ENCODE peak calls at places on chromosomes 12 and 14, in eight cellular contexts. E is WTC11, U is body of pancreas, C is chondrocyte, F is fibroblast of mammary gland, I is foreskin keratinocyte, Q is foreskin fibroblast, L is AG09319. K is an unnamed sample.

GRCh38 chr12:31895449-31896150 is 63.6 kb upstream of the RESF1 start:
- DNase-seq in U (no peak), C (no peak), E (no peak), L (no peak), Q (no peak), F (no peak), I (no peak), K (no peak)

GRCh38 chr14:49578141-49578540 is 8.0 kb downstream of the RPS29 start:
- DNase-seq in E (no peak), L (no peak), Q (no peak), I (no peak), F (no peak), C (no peak), U (no peak), K (no peak)

GRCh38 chr14:30355431-30355913 is 203.5 kb upstream of the G2E3 start:
- DNase-seq in I (no peak), L (no peak), Q (peak; percentile 1), E (no peak), F (peak; percentile 4), U (no peak), C (no peak), K (peak; percentile 46)

GRCh38 chr14:72679591-72680151 is 214.2 kb downstream of the DPF3 start:
- DNase-seq in C (no peak), I (no peak), L (no peak), F (no peak), U (no peak), Q (no peak), E (no peak), K (no peak)

GRCh38 chr12:19404232-19404880 is 34.9 kb upstream of the AEBP2 start:
- DNase-seq in I (no peak), C (no peak), L (no peak), F (no peak), U (no peak), Q (no peak), E (no peak), K (no peak)

GRCh38 chr14:71355324-71356201 is 448.3 kb downstream of the PCNX1 start:
- DNase-seq in E (no peak), Q (peak; percentile 37), L (peak; percentile 79), U (peak; percentile 43), I (peak; percentile 61), C (no peak), F (peak; percentile 62), K (peak; percentile 40)

GRCh38 chr12:88993655-88994054 is 358.6 kb downstream of the DUSP6 start:
- DNase-seq in E (no peak), Q (peak; percentile 78), L (peak; percentile 45), U (no peak), C (no peak), I (peak; percentile 53), F (peak; percentile 80), K (peak; percentile 3)

GRCh38 chr12:67661311-67662011 is 12.9 kb downstream of the DYRK2 start:
- DNase-seq in Q (peak; percentile 87), L (no peak), E (no peak), F (peak; percentile 87), I (no peak), C (no peak), U (no peak), K (no peak)

GRCh38 chr14:31263485-31264133 is 56.0 kb upstream of the HECTD1 start:
- DNase-seq in U (no peak), L (peak; percentile 96), I (peak; percentile 99), C (no peak), Q (peak; percentile 99), E (no peak), F (peak; percentile 100), K (no peak)

GRCh38 chr12:107500310-107500709 is 185.3 kb upstream of the PWP1 start:
- DNase-seq in Q (no peak), E (no peak), I (no peak), U (no peak), L (no peak), F (no peak), C (no peak), K (no peak)

GRCh38 chr12:44876554-44877275 is 600 bp upstream of the NELL2 start:
- DNase-seq in E (peak; percentile 80), Q (peak; percentile 59), L (no peak), U (peak; percentile 41), F (peak; percentile 12), C (peak; percentile 89), I (peak; percentile 46), K (peak; percentile 53)
- TF ChIP-seq CTCF in E (no peak), Q (no peak), L (no peak), U (no peak), F (no peak), C (peak; percentile 49), I (no peak), K (no peak)

DNA sequence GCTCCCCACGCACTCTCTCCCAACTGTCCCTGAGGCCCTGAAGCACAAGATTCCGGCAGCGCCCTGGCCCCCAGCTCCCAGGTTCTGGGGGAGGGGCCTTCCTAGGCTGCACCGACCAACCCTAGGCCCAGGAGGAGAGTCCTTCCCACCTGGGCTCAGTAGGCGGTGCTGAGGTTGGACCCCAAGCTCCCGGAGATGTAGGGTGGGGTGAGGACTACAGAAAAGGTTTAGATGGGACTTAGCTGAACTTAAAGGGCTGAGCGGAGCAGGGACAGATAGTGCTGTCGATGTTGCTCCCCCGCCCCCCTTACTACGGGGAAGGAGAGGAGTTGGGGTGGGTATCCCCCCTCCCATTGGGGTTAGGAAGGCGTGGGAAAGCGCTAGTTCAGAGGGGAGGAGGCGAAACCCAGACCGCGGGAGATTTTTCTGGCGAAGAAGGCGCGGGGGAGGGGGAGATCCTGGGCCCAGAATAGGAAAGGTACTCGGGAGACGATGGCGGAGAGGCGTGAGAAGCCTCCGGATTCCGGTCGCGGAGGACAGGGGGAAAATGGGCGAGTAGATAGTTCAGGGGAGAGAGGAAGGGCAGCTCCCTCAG is 4.2 kb upstream of the BAZ2A start:
- DNase-seq in C (no peak), I (peak; percentile 71), Q (peak; percentile 47), E (peak; percentile 82), F (no peak), L (no peak), U (peak; percentile 85), K (peak; percentile 54)
- TF ChIP-seq CTCF in C (no peak), I (no peak), Q (no peak), E (no peak), F (no peak), L (no peak), U (no peak), K (no peak)

DNA sequence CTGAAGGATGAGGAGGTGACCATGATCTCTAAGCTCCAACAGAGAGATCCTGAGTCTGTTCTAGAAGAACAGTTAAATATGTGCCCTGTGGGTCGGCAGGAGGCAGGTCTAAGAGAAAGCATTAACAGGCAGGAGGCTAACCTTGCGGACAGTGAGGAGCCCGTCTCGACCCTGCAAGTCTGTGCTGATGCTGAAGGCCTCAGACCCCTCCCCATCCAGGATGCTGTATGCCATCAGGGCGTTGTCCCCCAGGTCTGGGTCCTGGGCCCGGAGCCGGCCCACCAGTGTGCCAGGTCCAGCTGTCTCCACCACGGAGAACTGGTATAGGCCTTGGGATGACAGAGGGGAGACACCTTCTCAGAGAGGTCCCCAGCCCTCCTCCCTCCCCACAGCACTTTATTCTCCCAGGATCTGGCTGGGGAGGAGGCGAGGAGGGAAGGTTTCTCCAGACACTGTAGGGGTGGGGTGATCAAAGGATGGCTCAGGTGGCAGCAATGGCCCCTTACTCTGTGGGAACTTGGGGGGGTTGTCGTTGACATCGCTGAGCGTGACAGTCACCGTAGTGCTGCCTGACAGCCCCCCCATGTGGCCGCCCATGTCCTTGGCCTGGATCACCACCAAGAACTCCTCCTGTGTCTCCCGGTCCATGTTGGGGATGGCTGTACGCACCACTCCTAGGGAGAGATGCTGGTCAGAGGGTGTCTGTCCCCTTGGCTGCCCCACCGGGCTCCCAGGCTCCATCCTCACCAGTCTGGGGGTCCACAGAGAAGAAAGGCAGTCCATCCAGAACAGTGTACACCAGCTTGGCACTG is 3.1 kb downstream of the CDH24 start:
- DNase-seq in C (no peak), F (no peak), L (no peak), E (peak; percentile 61), U (no peak), I (no peak), Q (peak; percentile 41), K (peak; percentile 67)
- TF ChIP-seq CTCF in C (peak; percentile 61), F (peak; percentile 24), L (no peak), E (no peak), U (no peak), I (peak; percentile 42), Q (no peak), K (peak; percentile 32)

GRCh38 chr12:98697209-98697608 is 52.1 kb downstream of the APAF1 start:
- DNase-seq in E (no peak), C (no peak), U (no peak), F (no peak), L (no peak), I (no peak), Q (no peak), K (no peak)

GRCh38 chr12:98696036-98696646 is 51.1 kb downstream of the APAF1 start:
- DNase-seq in U (no peak), L (no peak), I (no peak), E (peak; percentile 19), Q (peak; percentile 8), C (no peak), F (no peak), K (no peak)

GRCh38 chr12:98699568-98699967 is 54.5 kb downstream of the APAF1 start:
- DNase-seq in L (peak; percentile 37), I (no peak), C (no peak), E (no peak), U (peak; percentile 32), Q (no peak), F (peak; percentile 5), K (no peak)

GRCh38 chr12:98701166-98701565 is 56.1 kb downstream of the APAF1 start:
- DNase-seq in I (no peak), F (no peak), U (no peak), Q (no peak), L (no peak), E (no peak), C (no peak), K (no peak)

GRCh38 chr12:98698603-98699463 is 53.7 kb downstream of the APAF1 start:
- DNase-seq in L (peak; percentile 34), Q (peak; percentile 80), C (no peak), E (peak; percentile 42), F (peak; percentile 75), I (peak; percentile 40), U (peak; percentile 83), K (peak; percentile 48)
- TF ChIP-seq CTCF in L (peak; percentile 73), Q (peak; percentile 62), C (no peak), E (no peak), F (peak; percentile 76), I (peak; percentile 69), U (peak; percentile 47), K (peak; percentile 11)

GRCh38 chr14:88607829-88608228 is 45.0 kb downstream of the ZC3H14 start:
- DNase-seq in F (no peak), E (no peak), U (no peak), L (no peak), C (no peak), Q (no peak), I (no peak), K (no peak)

GRCh38 chr14:88614218-88614907 is 51.5 kb downstream of the ZC3H14 start:
- DNase-seq in Q (peak; percentile 69), I (peak; percentile 71), L (peak; percentile 10), F (peak; percentile 71), E (no peak), C (no peak), U (no peak), K (peak; percentile 30)

GRCh38 chr14:88612981-88613380 is 50.1 kb downstream of the ZC3H14 start:
- DNase-seq in I (no peak), F (peak; percentile 9), C (no peak), L (no peak), Q (no peak), E (no peak), U (no peak), K (no peak)

GRCh38 chr14:88613552-88614010 is 50.7 kb downstream of the ZC3H14 start:
- DNase-seq in C (no peak), U (peak; percentile 73), I (peak; percentile 58), L (no peak), F (peak; percentile 65), Q (peak; percentile 22), E (no peak), K (peak; percentile 17)

GRCh38 chr14:88611878-88612277 is 49.0 kb downstream of the ZC3H14 start:
- DNase-seq in U (no peak), C (no peak), I (no peak), F (peak; percentile 40), E (no peak), L (no peak), Q (peak; percentile 11), K (no peak)
- TF ChIP-seq CTCF in U (peak; percentile 11), C (no peak), I (no peak), F (peak; percentile 11), E (no peak), L (no peak), Q (no peak), K (no peak)